ENCODE peak calls at places on chromosomes 3 and 15, in eight cellular contexts. R is HCT116, P is uterus, A is cardiac muscle cell, W is adrenal gland, T is colonic mucosa, L is body of pancreas, K is tibial artery. G is an unnamed sample. For H3K27me3, the result is how much of the 10 kb centered on the place peaks cover.

GRCh38 chr3:11053926-11054503 is 61.5 kb downstream of the SLC6A1 start:
- DNase-seq in R (no peak), P (no peak), A (no peak), W (no peak), T (no peak), L (no peak), K (no peak), G (no peak)

GRCh38 chr15:91311986-91312385 is 211.9 kb downstream of the SV2B start:
- DNase-seq in R (no peak), P (no peak), A (no peak), W (no peak), T (no peak), L (no peak), K (no peak), G (no peak)

GRCh38 chr15:75966073-75966472 is 46.2 kb downstream of the NRG4 start:
- DNase-seq in R (no peak), P (no peak), A (no peak), W (no peak), T (no peak), L (no peak), K (no peak), G (no peak)

GRCh38 chr3:48233542-48233941 is 7.4 kb upstream of the ZNF589 start:
- DNase-seq in R (no peak), P (no peak), A (no peak), W (peak), T (no peak), L (no peak), K (no peak), G (no peak)

GRCh38 chr15:99333981-99334380 is 82.7 kb downstream of the LRRC28 start:
- DNase-seq in R (no peak), P (no peak), A (no peak), W (no peak), T (no peak), L (no peak), K (no peak), G (no peak)

GRCh38 chr3:194178693-194179092 is 42.7 kb downstream of the HES1 start:
- DNase-seq in R (no peak), P (no peak), A (no peak), W (no peak), T (no peak), L (no peak), K (no peak), G (no peak)

GRCh38 chr3:11362600-11362999 is 90.4 kb downstream of the ATG7 start:
- DNase-seq in R (no peak), P (no peak), A (no peak), W (no peak), T (no peak), L (no peak), K (no peak), G (no peak)

GRCh38 chr3:32897981-32898623 is 53.3 kb upstream of the CCR4 start:
- DNase-seq in R (no peak), P (no peak), A (no peak), W (no peak), T (no peak), L (no peak), K (no peak), G (no peak)

GRCh38 chr3:44444896-44445691 is 32.4 kb downstream of the ZNF445 start:
- DNase-seq in R (no peak), P (no peak), A (no peak), W (no peak), T (no peak), L (no peak), K (no peak), G (no peak)

GRCh38 chr3:146090521-146090920 is 70.5 kb downstream of the PLOD2 start:
- DNase-seq in R (no peak), P (no peak), A (no peak), W (no peak), T (no peak), L (no peak), K (no peak), G (no peak)

GRCh38 chr3:107910713-107911259 is 180.0 kb downstream of the CD47 start:
- DNase-seq in R (no peak), P (no peak), A (no peak), W (no peak), T (no peak), L (no peak), K (no peak), G (no peak)

GRCh38 chr3:149623819-149624218 is 34.0 kb downstream of the WWTR1 start:
- DNase-seq in R (no peak), P (no peak), A (no peak), W (no peak), T (no peak), L (no peak), K (no peak), G (no peak)

GRCh38 chr3:69094467-69095205 is 9.9 kb downstream of the ARL6IP5 start:
- DNase-seq in R (no peak), P (no peak), A (no peak), W (peak), T (no peak), L (no peak), K (no peak), G (no peak)

GRCh38 chr3:64599651-64600050 is 88.1 kb downstream of the ADAMTS9 start:
- DNase-seq in R (no peak), P (no peak), A (no peak), W (no peak), T (no peak), L (no peak), K (no peak), G (no peak)

GRCh38 chr3:10973196-10973595 is 19.4 kb upstream of the SLC6A1 start:
- DNase-seq in R (no peak), P (no peak), A (no peak), W (no peak), T (no peak), L (no peak), K (no peak), G (no peak)

GRCh38 chr3:63886843-63887242 is 23.2 kb downstream of the ATXN7 start:
- DNase-seq in R (no peak), P (no peak), A (no peak), W (no peak), T (no peak), L (no peak), K (no peak), G (no peak)

GRCh38 chr3:48406443-48407431 is 23.1 kb downstream of the PLXNB1 start:
- DNase-seq in R (no peak), P (no peak), A (no peak), W (no peak), T (peak), L (no peak), K (peak), G (peak)

GRCh38 chr3:172042136-172042535 is 2.8 kb downstream of the FNDC3B start:
- DNase-seq in R (no peak), P (no peak), A (no peak), W (no peak), T (no peak), L (no peak), K (no peak), G (no peak)

GRCh38 chr3:107347717-107348116 is 29.5 kb upstream of the CCDC54 start:
- DNase-seq in R (no peak), P (no peak), A (no peak), W (no peak), T (no peak), L (no peak), K (no peak), G (no peak)

GRCh38 chr15:80533934-80534333 is 129.8 kb downstream of the ARNT2 start:
- DNase-seq in R (no peak), P (no peak), A (no peak), W (no peak), T (no peak), L (no peak), K (no peak), G (no peak)

GRCh38 chr3:186849392-186849975 is 7.0 kb downstream of the ADIPOQ start:
- DNase-seq in R (peak), P (no peak), A (peak), W (no peak), T (no peak), L (no peak), K (no peak), G (no peak)

GRCh38 chr3:116963802-116964201 is 254.2 kb downstream of the TUSC7 start:
- DNase-seq in R (no peak), P (no peak), A (no peak), W (no peak), T (no peak), L (no peak), K (no peak), G (no peak)

GRCh38 chr3:62032738-62033137 is 340.6 kb downstream of the FEZF2 start:
- DNase-seq in R (no peak), P (no peak), A (no peak), W (no peak), T (no peak), L (no peak), K (no peak), G (no peak)

DNA sequence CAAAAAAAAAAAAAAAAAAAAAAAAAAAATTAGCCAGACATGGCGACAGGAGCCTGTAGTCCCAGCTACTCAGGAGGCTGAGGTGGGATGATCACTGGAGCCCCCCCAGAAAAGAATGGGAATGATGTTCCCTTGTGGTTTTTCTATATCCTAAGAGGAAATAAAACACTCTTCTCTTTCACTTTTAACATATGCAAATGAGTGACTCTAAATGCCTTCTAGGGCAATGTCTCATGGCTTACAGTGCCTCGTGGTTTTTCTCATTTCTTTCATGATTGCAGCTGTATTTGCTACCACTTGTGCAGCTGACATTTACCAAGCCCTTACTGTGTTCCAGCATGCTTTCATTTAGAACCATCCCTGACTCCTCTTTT is 26.4 kb downstream of the STOML1 start:
- DNase-seq in R (no peak), P (no peak), A (no peak), W (no peak), T (no peak), L (no peak), K (no peak), G (no peak)
- H3K4me3 ChIP-seq in R (no peak), P (no peak), A (no peak), W (no peak), T (no peak), L (no peak), K (no peak), G (no peak)

DNA sequence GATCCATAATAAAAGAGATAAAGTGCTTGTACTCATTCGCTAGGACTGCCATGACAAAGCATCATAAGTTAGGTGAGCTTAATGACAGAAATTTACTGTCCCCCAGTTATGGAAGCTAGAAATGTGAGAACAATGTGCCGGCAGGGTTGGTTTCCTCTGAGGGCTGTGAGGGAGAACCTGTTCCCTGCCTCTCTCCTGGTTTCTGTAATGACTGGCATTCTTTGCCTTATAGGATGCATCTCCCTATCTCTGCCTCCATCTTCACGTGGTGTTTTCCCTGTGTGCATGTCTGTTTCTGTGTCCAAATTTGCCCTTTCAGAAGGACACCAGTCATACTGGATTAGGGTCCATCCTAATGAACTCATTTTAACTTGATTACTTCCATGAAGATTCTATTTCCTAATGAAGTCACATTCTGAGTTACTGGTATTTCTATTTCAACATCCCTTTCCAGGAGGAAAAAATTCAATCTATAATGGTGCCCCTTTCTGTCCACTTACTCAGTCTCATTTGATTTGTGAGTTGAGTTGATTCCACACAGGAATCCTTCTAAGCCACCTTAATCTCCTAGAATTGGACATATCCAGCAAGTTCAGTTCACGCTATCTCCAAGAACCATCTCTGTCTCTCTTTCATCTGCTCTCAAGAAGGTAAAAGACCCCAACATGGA is 71.2 kb upstream of the LIPC start:
- DNase-seq in R (no peak), P (no peak), A (no peak), W (no peak), T (no peak), L (no peak), K (no peak), G (no peak)
- H3K27me3 ChIP-seq in R (under half), P (under half), A (under half), W (under half), T (under half), L (under half), K (under half), G (under half)

DNA sequence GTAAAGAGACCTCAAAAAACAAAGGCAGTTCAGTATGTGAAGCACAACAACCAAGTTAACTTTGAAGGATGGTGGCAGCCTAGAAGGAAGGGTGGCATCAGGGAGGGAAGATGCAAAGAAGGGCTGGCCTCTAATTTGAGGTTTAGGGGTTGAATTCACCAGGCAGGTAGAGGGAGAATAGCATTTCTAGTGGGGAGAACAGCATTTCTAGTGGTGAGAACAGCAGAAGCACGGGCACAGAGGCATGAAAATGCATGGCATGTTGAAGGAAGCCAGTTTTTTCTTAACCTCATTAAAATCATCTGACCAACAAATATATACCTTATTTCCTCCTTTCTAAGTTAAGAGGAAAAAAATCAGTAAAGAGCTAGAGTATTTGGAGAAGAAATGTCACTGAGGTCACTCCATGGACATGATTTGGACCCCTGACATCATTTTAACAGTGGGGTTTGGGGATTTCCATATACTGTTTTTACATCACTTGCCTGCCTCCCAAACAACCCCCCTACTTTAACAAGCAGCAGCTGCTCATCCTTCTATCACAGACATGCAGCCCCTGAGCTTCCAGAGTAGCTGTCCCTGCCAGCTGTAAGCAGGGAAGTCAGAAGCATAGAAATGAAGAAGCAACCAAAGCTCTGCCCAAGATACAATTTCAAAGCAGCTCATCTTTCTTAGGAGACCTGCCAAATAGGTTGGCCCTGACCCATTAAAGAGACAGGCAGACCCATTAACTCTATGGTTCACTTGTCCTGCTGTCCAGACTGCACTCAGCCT is 2.4 kb upstream of the POPDC2 start:
- DNase-seq in R (no peak), P (no peak), A (no peak), W (peak), T (no peak), L (no peak), K (no peak), G (no peak)
- TF ChIP-seq CTCF in R (no peak), P (no peak), A (peak), W (no peak), T (no peak), L (no peak), K (no peak), G (no peak)

DNA sequence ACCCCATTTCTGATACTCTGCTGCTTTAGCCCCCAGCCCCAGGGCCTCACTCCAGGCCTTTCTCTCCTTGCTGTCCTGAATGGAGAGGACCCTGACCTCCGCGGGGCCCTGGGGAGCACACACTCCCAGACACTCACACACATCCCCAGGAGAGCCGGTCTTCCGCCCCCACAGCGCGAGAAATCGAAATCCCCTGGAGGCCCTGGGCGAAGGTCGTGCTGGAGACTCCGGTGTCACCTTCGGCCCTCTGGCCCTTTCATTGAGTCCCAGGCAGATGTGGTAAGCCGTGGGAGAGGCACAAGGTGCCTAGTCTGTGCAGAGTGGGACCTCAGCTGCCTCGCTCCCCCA is 844 bp upstream of the GOLGA8B start:
- DNase-seq in R (no peak), P (no peak), A (no peak), W (no peak), T (no peak), L (no peak), K (no peak), G (no peak)
- H3K4me3 ChIP-seq in R (peak), P (no peak), A (peak), W (no peak), T (peak), L (peak), K (peak), G (peak)

DNA sequence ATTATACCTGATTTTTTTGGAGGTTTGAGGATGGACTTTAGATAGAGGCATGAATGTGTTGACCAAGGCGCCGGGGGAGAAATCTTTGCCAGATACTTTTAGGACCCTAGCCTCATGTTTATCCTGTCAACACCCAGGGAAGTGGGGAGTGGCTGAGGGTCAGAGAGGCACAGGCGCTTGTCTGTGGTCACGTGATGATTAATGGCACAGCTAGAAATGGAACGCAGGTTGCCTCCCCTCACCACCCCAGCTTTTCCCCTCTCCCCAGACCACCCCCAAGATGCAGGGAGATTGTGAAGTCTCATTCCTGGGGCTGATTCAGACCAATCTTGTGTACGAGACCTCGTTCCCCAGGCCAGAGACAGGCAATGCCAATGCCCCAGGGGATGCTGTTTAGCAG is 218.4 kb upstream of the LINGO1 start:
- DNase-seq in R (no peak), P (no peak), A (no peak), W (no peak), T (no peak), L (no peak), K (no peak), G (no peak)
- H3K27me3 ChIP-seq in R (under half), P (under half), A (under half), W (under half), T (under half), L (under half), K (under half), G (under half)

GRCh38 chr3:184037816-184038215 is 6.3 kb downstream of the HTR3D start:
- DNase-seq in R (peak), P (no peak), A (no peak), W (no peak), T (no peak), L (no peak), K (no peak), G (no peak)
- TF ChIP-seq CTCF in R (peak), P (no peak), A (no peak), W (no peak), T (no peak), L (no peak), K (no peak), G (no peak)